ENCODE peak calls at places on chromosomes 7 and 10, in seven cellular contexts. G is coronary artery, R is epithelial cell of esophagus, J is cardiac muscle cell, S is upper lobe of right lung, I is neuronal stem cell, A is mucosa of descending colon. K is an unnamed sample.

GRCh38 chr10:128069351-128070051 is 56.7 kb downstream of the MKI67 start:
- DNase-seq in A (peak), S (peak), G (peak), J (peak), I (peak), R (peak), K (peak)

GRCh38 chr7:136687693-136688322 is 180.6 kb upstream of the CHRM2 start:
- DNase-seq in R (peak), A (peak), I (peak), G (no peak), S (no peak), J (no peak), K (no peak)

GRCh38 chr7:40640566-40640965 is 505.8 kb downstream of the SUGCT start:
- DNase-seq in R (no peak), I (no peak), S (no peak), J (no peak), G (no peak), A (no peak), K (no peak)

GRCh38 chr7:32785365-32785764 is 106.2 kb downstream of the KBTBD2 start:
- DNase-seq in I (no peak), R (no peak), S (no peak), A (no peak), G (no peak), J (no peak), K (no peak)

GRCh38 chr7:30276203-30276900 is 8.0 kb upstream of the ZNRF2 start:
- DNase-seq in J (peak), G (no peak), R (peak), A (peak), I (peak), S (no peak), K (peak)

GRCh38 chr10:86399879-86400704 is 33.5 kb upstream of the GRID1 start:
- DNase-seq in A (peak), R (peak), G (peak), S (peak), J (peak), I (peak), K (peak)

GRCh38 chr7:142557971-142558582 is 191.2 kb upstream of the PRSS1 start:
- DNase-seq in S (no peak), J (peak), I (peak), G (peak), A (peak), R (peak), K (no peak)

GRCh38 chr7:2248984-2249694 is 7.1 kb downstream of the NUDT1 start:
- DNase-seq in R (peak), I (no peak), G (no peak), A (peak), J (no peak), S (peak), K (no peak)

GRCh38 chr7:82593780-82594179 is 150.2 kb upstream of the CACNA2D1 start:
- DNase-seq in S (no peak), I (no peak), R (peak), A (no peak), J (no peak), G (no peak), K (no peak)

GRCh38 chr10:21634599-21635365 is 100.8 kb downstream of the MLLT10 start:
- DNase-seq in J (no peak), A (no peak), G (no peak), S (no peak), R (no peak), I (no peak), K (no peak)

GRCh38 chr7:143510854-143511592 is 33.4 kb downstream of the TAS2R41 start:
- DNase-seq in G (no peak), A (no peak), I (no peak), S (no peak), J (no peak), R (no peak), K (no peak)

GRCh38 chr10:122703483-122704448 is 4.1 kb upstream of the C10orf120 start:
- DNase-seq in I (peak), A (peak), R (peak), J (peak), G (no peak), S (peak), K (peak)

GRCh38 chr10:87660484-87661133 is 931 bp downstream of the PAPSS2 start:
- DNase-seq in J (no peak), G (no peak), S (no peak), R (peak), A (peak), I (no peak), K (peak)

GRCh38 chr7:92681633-92682032 is 91.4 kb upstream of the FAM133B start:
- DNase-seq in I (no peak), A (no peak), S (no peak), J (no peak), G (no peak), R (no peak), K (no peak)

GRCh38 chr7:24401628-24402593 is 117.9 kb downstream of the NPY start:
- DNase-seq in A (no peak), S (no peak), I (no peak), R (peak), J (peak), G (no peak), K (no peak)

GRCh38 chr10:23099816-23100215 is 4.4 kb downstream of the MSRB2 start:
- DNase-seq in G (no peak), I (no peak), S (no peak), R (peak), A (peak), J (no peak), K (no peak)

GRCh38 chr10:7234109-7234508 is 176.7 kb downstream of the SFMBT2 start:
- DNase-seq in G (no peak), A (no peak), I (no peak), S (no peak), R (no peak), J (no peak), K (no peak)

GRCh38 chr7:66950763-66951162 is 29.7 kb downstream of the TMEM248 start:
- DNase-seq in I (no peak), G (no peak), S (no peak), A (no peak), R (peak), J (no peak), K (no peak)

GRCh38 chr7:6607651-6608051 is 7.8 kb upstream of the ZNF853 start:
- DNase-seq in R (no peak), S (peak), G (no peak), A (no peak), I (no peak), J (no peak), K (no peak)

GRCh38 chr10:126027707-126028106 is 131.3 kb downstream of the FANK1 start:
- DNase-seq in I (no peak), G (no peak), S (no peak), A (no peak), J (no peak), R (no peak), K (no peak)
- H3K4me3 ChIP-seq in I (no peak), G (no peak), S (no peak), A (no peak), J (no peak), R (no peak), K (no peak)

GRCh38 chr7:45036801-45037200 is 36.8 kb downstream of the CCM2 start:
- DNase-seq in I (no peak), R (no peak), J (no peak), S (no peak), A (no peak), G (no peak), K (no peak)

GRCh38 chr7:45035371-45035770 is 35.4 kb downstream of the CCM2 start:
- DNase-seq in A (no peak), G (no peak), J (no peak), I (no peak), S (no peak), R (no peak), K (no peak)

GRCh38 chr7:45036317-45036716 is 36.3 kb downstream of the CCM2 start:
- DNase-seq in G (no peak), R (no peak), J (no peak), S (no peak), I (no peak), A (no peak), K (no peak)

GRCh38 chr7:45037876-45038275 is 37.9 kb downstream of the CCM2 start:
- DNase-seq in I (no peak), R (no peak), A (no peak), S (no peak), G (no peak), J (no peak), K (no peak)

GRCh38 chr7:45035909-45036308 is 35.9 kb downstream of the CCM2 start:
- DNase-seq in G (no peak), J (no peak), S (no peak), I (no peak), R (peak), A (no peak), K (no peak)
- H3K4me3 ChIP-seq in G (no peak), J (no peak), S (no peak), I (no peak), R (no peak), A (no peak), K (no peak)

DNA sequence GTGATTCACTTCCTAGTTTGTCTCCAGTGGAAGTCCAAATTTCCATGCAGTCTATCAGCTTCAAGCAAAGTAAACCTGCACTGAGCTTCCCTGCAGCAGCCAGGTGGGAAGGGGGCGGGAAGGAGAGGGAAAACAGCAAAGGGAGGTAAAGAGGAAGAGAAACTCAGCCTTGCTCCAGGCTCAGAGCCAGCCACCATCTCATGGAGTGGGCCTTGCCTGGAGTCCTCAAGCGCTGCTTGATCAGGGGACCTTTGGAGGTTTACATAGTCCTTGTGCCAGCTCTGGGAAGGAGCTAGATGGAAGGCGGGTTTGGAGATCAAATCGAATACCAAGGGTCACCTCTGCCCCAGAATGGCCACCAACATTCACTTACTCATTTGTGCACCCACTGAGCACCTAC is 7.4 kb downstream of the CRTAC1 start:
- DNase-seq in R (no peak), J (no peak), G (no peak), A (no peak), S (no peak), I (no peak), K (no peak)
- H3K4me3 ChIP-seq in R (no peak), J (no peak), G (no peak), A (no peak), S (no peak), I (no peak), K (no peak)

GRCh38 chr7:94330474-94331027 is 64.1 kb upstream of the COL1A2 start:
- DNase-seq in J (no peak), I (no peak), R (no peak), G (no peak), A (no peak), S (no peak), K (no peak)
- H3K4me3 ChIP-seq in J (no peak), I (no peak), R (no peak), G (no peak), A (no peak), S (no peak), K (no peak)

DNA sequence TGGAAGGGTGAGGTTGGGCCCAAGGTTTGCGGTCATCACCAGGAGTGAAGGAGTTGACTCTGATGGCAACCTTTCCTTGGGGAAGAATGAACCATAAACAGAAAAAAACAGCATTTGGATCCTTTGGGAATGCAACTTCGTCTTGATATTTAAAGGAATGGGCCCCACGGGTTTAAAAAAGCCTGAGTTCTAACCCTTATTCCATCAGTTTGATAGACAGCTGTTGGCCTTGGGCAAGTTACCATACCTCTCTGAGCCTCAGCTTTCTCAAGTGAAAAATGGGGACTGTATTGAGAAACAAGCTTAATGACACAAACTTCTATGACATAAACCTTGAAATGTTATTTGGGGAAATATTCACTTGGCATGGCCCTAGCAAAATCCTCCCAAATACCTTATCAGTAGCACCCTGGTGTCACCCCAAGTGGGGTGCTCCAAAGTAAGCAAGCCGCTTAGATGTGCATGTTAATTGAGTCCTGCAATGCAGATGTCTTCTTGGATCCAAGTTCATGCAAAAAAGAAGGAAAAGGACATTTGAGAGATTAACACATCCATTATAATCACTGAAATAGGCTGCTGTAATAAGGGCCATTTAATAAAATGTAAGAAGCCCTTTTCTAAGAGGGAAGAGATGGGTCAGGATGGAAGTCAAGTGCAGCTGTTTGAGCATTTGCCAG is 13.8 kb downstream of the MXI1 start:
- DNase-seq in A (no peak), J (no peak), G (no peak), S (no peak), R (no peak), I (no peak), K (no peak)
- H3K4me3 ChIP-seq in A (no peak), J (no peak), G (peak), S (peak), R (peak), I (peak), K (peak)

GRCh38 chr7:106768324-106768751 is 96.7 kb upstream of the PIK3CG start:
- DNase-seq in J (no peak), A (no peak), S (no peak), R (no peak), G (no peak), I (no peak), K (no peak)

GRCh38 chr7:106766551-106766950 is 98.5 kb upstream of the PIK3CG start:
- DNase-seq in A (no peak), J (no peak), R (no peak), S (no peak), G (no peak), I (no peak), K (no peak)

GRCh38 chr7:106765727-106766355 is 99.2 kb upstream of the PIK3CG start:
- DNase-seq in I (no peak), S (no peak), J (no peak), R (peak), A (no peak), G (no peak), K (no peak)

GRCh38 chr7:106767073-106767472 is 98.0 kb upstream of the PIK3CG start:
- DNase-seq in J (no peak), I (no peak), G (no peak), A (no peak), R (no peak), S (no peak), K (no peak)

GRCh38 chr7:106767498-106768323 is 97.4 kb upstream of the PIK3CG start:
- DNase-seq in S (no peak), R (no peak), I (no peak), A (no peak), J (no peak), G (no peak), K (no peak)
- H3K4me3 ChIP-seq in S (peak), R (no peak), I (no peak), A (no peak), J (no peak), G (peak), K (no peak)

K was measured in stomach.